ENCODE peak calls at places on chromosomes 3 and 15, in ten cellular contexts. I is prostate gland; Z is tibial nerve; E is PC-3; F is A673; B is esophagus muscularis mucosa; N is effector memory CD4-positive, alpha-beta T cell; W is neural progenitor cell; M is Karpas-422; V is sigmoid colon. L is an unnamed sample. For H3K4me1 and H3K9me3, the result is how much of the 10 kb centered on the place peaks cover.

GRCh38 chr3:57864853-57865252 is 108.7 kb downstream of the SLMAP start:
- DNase-seq in I (no peak), Z (no peak), E (peak), F (peak), B (no peak), N (no peak), W (no peak), M (no peak), V (no peak), L (no peak)

GRCh38 chr3:60580826-60581225 is 670.4 kb downstream of the FHIT start:
- DNase-seq in I (no peak), Z (no peak), E (no peak), F (no peak), B (no peak), N (no peak), W (no peak), M (no peak), V (no peak), L (no peak)

GRCh38 chr15:66016199-66016598 is 146.9 kb downstream of the RAB11A start:
- DNase-seq in I (no peak), Z (no peak), E (no peak), F (no peak), B (no peak), N (no peak), W (no peak), M (no peak), V (no peak), L (no peak)

GRCh38 chr3:190458040-190458439 is 8.3 kb upstream of the TMEM207 start:
- DNase-seq in I (no peak), Z (no peak), E (peak), F (peak), B (no peak), N (no peak), W (no peak), M (no peak), V (no peak), L (no peak)

GRCh38 chr3:38587548-38588131 is 61.8 kb downstream of the SCN5A start:
- DNase-seq in I (no peak), Z (no peak), E (no peak), F (no peak), B (peak), N (no peak), W (no peak), M (no peak), V (no peak), L (no peak)

GRCh38 chr15:30885814-30886213 is 17.9 kb upstream of the FAN1 start:
- DNase-seq in I (no peak), Z (no peak), E (peak), F (no peak), B (no peak), N (no peak), W (peak), M (no peak), V (no peak), L (no peak)

GRCh38 chr15:90885432-90886290 is 1.4 kb downstream of the FES start:
- DNase-seq in I (peak), Z (peak), E (peak), F (peak), B (peak), N (peak), W (peak), M (peak), V (peak), L (peak)

GRCh38 chr3:55206000-55206399 is 278.1 kb upstream of the LRTM1 start:
- DNase-seq in I (no peak), Z (no peak), E (no peak), F (no peak), B (no peak), N (no peak), W (no peak), M (no peak), V (no peak), L (no peak)

GRCh38 chr15:34644061-34644460 is 60.6 kb upstream of the GOLGA8B start:
- DNase-seq in I (no peak), Z (no peak), E (peak), F (peak), B (no peak), N (no peak), W (no peak), M (no peak), V (no peak), L (no peak)

GRCh38 chr3:141367038-141367730 is 1.1 kb upstream of the ZBTB38 start:
- DNase-seq in I (no peak), Z (no peak), E (peak), F (no peak), B (no peak), N (no peak), W (no peak), M (no peak), V (peak), L (no peak)

GRCh38 chr15:77623878-77624524 is 8.7 kb downstream of the LINGO1 start:
- DNase-seq in I (no peak), Z (no peak), E (no peak), F (no peak), B (no peak), N (no peak), W (no peak), M (no peak), V (no peak), L (no peak)

GRCh38 chr3:184672972-184673875 is 38.6 kb downstream of the MAGEF1 start:
- DNase-seq in I (no peak), Z (no peak), E (no peak), F (no peak), B (no peak), N (no peak), W (no peak), M (no peak), V (no peak), L (no peak)

GRCh38 chr3:99114565-99115291 is 213.2 kb upstream of the DCBLD2 start:
- DNase-seq in I (no peak), Z (no peak), E (peak), F (peak), B (no peak), N (no peak), W (peak), M (peak), V (no peak), L (no peak)

GRCh38 chr15:28984421-28985375 is 98.9 kb downstream of the APBA2 start:
- DNase-seq in I (no peak), Z (peak), E (no peak), F (peak), B (peak), N (no peak), W (peak), M (no peak), V (no peak), L (peak)

GRCh38 chr15:90934256-90934948 is 683 bp upstream of the UNC45A start:
- DNase-seq in I (peak), Z (peak), E (peak), F (peak), B (peak), N (peak), W (peak), M (peak), V (peak), L (peak)

GRCh38 chr15:50463423-50464358 is 39.5 kb downstream of the USP8 start:
- DNase-seq in I (no peak), Z (no peak), E (no peak), F (no peak), B (no peak), N (no peak), W (no peak), M (no peak), V (no peak), L (no peak)

GRCh38 chr15:28101983-28102441 is 2.9 kb upstream of the OCA2 start:
- DNase-seq in I (no peak), Z (no peak), E (no peak), F (no peak), B (no peak), N (no peak), W (no peak), M (no peak), V (peak), L (no peak)

GRCh38 chr15:70062321-70062956 is 35.3 kb downstream of the TLE3 start:
- DNase-seq in I (peak), Z (peak), E (peak), F (peak), B (no peak), N (no peak), W (peak), M (no peak), V (peak), L (no peak)

GRCh38 chr15:62625421-62626033 is 417.0 kb upstream of the TPM1 start:
- DNase-seq in I (no peak), Z (no peak), E (no peak), F (no peak), B (no peak), N (no peak), W (no peak), M (no peak), V (no peak), L (no peak)

GRCh38 chr15:88431441-88431840 is 35.7 kb downstream of the MRPL46 start:
- DNase-seq in I (no peak), Z (no peak), E (no peak), F (no peak), B (peak), N (no peak), W (peak), M (no peak), V (no peak), L (no peak)

GRCh38 chr3:107431298-107432012 is 54.2 kb downstream of the CCDC54 start:
- DNase-seq in I (peak), Z (peak), E (peak), F (peak), B (peak), N (peak), W (peak), M (peak), V (peak), L (peak)

GRCh38 chr15:61639491-61639890 is 410.4 kb upstream of the RORA start:
- DNase-seq in I (no peak), Z (no peak), E (no peak), F (no peak), B (no peak), N (no peak), W (no peak), M (no peak), V (no peak), L (no peak)

GRCh38 chr3:39146611-39147373 is 6.6 kb downstream of the CSRNP1 start:
- DNase-seq in I (peak), Z (peak), E (peak), F (peak), B (no peak), N (peak), W (no peak), M (peak), V (peak), L (peak)

GRCh38 chr15:65743637-65744252 is 48.3 kb downstream of the DENND4A start:
- DNase-seq in I (no peak), Z (no peak), E (no peak), F (no peak), B (no peak), N (no peak), W (no peak), M (no peak), V (no peak), L (no peak)

GRCh38 chr3:78041486-78041885 is 1001.6 kb downstream of the ROBO2 start:
- DNase-seq in I (no peak), Z (no peak), E (peak), F (no peak), B (no peak), N (no peak), W (no peak), M (no peak), V (no peak), L (no peak)

GRCh38 chr15:64092864-64093626 is 593 bp downstream of the CIAO2A start:
- DNase-seq in I (peak), Z (no peak), E (peak), F (peak), B (no peak), N (no peak), W (peak), M (peak), V (no peak), L (peak)

GRCh38 chr15:27176785-27177406 is 205.9 kb downstream of the GABRG3 start:
- DNase-seq in I (no peak), Z (no peak), E (no peak), F (no peak), B (no peak), N (no peak), W (no peak), M (no peak), V (no peak), L (no peak)

GRCh38 chr3:48600711-48601621 is 5.8 kb upstream of the COL7A1 start:
- DNase-seq in I (no peak), Z (no peak), E (no peak), F (no peak), B (no peak), N (no peak), W (no peak), M (no peak), V (no peak), L (no peak)

GRCh38 chr3:48599077-48599501 is 4.0 kb upstream of the COL7A1 start:
- DNase-seq in I (peak), Z (no peak), E (peak), F (no peak), B (no peak), N (no peak), W (no peak), M (no peak), V (no peak), L (no peak)

GRCh38 chr3:48598323-48599076 is 3.4 kb upstream of the COL7A1 start:
- DNase-seq in I (peak), Z (no peak), E (peak), F (peak), B (no peak), N (no peak), W (no peak), M (no peak), V (no peak), L (no peak)

GRCh38 chr3:48601622-48601994 is 6.5 kb upstream of the COL7A1 start:
- DNase-seq in I (peak), Z (no peak), E (no peak), F (no peak), B (no peak), N (no peak), W (no peak), M (no peak), V (no peak), L (no peak)

DNA sequence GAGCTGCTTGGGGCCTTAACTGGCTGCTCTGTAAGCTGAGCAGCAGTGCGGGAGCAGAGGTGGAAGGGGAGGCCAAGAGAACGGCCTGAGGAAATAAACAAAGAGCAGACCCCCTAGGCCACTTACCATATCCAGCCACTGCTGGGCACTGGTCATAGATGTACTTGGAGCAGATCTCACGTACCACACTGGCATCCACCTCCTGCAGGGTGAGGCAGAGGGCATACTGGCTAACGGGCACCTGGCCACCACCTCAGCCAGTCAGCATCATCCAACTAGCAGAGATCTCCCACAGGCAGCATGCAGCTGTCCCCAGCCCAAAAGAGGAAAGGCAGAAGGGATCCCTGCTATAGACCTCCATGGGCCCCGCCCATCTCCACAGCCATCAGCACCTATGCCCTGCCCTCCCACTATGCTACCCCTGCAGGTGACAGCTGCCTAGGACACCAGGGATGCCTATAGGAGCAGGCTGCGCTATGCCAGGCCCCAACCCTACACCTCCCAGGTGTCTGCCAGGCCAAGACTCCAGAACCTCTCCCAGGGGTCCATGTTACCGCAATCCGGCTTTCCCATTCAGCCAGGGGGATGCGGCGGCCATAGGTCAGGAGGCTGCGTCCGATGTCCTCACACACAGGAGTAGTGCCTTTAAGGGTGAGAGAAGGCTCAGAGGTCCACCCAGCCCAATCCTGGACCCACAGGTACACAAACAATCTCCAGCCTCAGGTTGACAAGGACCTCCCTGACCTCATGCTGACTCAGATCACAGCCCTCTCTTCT is 4.6 kb upstream of the COL7A1 start:
- DNase-seq in I (no peak), Z (no peak), E (no peak), F (no peak), B (no peak), N (no peak), W (no peak), M (no peak), V (no peak), L (no peak)
- H3K4me1 ChIP-seq in I (under half), Z (under half), E (half or more), F (under half), B (under half), N (under half), W (under half), M (under half), V (under half), L (under half)

DNA sequence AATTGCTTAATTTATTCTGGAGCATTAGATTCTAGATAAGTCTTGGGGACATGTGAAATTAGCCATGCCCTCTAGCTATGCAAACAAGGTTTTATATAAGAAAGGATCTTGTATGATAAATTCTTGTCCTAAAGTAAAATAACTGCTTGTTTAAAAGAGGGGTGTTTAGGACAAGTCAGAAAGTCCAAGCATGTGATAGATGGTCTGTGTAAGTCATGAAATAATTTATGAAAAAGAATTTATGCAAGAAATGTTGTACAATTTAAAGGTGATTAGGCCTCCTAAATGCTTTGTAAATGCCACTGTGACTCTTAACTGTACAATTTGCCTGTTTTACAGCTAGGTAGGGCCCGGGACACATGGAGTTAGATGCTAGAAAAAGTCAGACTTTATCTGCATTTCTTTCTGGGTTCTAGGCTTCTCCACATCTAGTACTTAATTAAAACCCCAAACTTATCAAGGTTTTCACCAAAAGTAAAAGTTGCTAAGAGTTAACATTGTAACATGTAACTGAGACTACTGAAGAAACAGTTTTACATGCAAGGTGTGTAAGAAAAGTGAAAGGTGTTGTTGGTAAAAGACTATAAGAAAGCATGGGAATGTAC is 13.2 kb downstream of the LINS1 start:
- DNase-seq in I (no peak), Z (no peak), E (peak), F (peak), B (no peak), N (no peak), W (peak), M (peak), V (no peak), L (no peak)
- H3K9me3 ChIP-seq in I (under half), Z (under half), E (under half), F (under half), B (under half), N (under half), W (under half), M (under half), V (under half), L (under half)

DNA sequence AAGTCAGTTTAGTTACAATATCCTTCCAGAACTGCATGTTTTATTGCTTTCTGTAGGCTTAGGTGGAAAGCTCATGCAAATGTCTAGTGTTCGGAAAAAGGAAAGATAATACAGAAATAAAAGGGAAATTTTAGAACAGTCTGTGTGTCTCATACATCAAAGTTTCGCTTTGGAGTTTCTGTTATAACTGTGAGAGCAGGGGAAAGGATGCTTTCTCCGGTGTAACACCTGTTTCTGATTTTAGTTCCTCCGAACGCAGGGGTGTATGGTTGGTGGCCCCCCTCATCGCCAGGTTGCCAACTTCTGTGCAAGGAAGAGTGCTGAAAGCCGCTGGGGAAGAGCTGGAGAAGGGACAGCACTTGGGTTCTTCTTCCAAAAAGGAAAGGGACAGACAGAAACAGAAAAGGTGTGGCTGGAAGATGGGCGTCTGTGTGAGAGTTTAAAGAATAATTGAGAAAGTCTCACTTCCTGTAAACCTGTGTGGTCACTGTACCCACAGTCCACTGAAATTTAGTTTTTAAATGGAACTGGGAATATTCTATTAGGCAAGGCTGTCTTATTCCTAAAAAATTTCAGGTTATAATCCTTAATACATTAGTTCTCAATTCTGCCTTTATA is 6.7 kb downstream of the P2RY12 start:
- DNase-seq in I (no peak), Z (no peak), E (no peak), F (no peak), B (no peak), N (no peak), W (no peak), M (no peak), V (no peak), L (no peak)
- H3K4me1 ChIP-seq in I (under half), Z (under half), E (under half), F (under half), B (under half), N (under half), W (under half), M (half or more), V (under half), L (under half)

GRCh38 chr15:25224396-25224795 is 214.4 kb downstream of the UBE3A start:
- DNase-seq in I (no peak), Z (no peak), E (no peak), F (no peak), B (no peak), N (no peak), W (no peak), M (no peak), V (no peak), L (no peak)
- H3K9me3 ChIP-seq in I (under half), Z (half or more), E (under half), F (half or more), B (under half), N (under half), W (under half), M (under half), V (under half), L (under half)

DNA sequence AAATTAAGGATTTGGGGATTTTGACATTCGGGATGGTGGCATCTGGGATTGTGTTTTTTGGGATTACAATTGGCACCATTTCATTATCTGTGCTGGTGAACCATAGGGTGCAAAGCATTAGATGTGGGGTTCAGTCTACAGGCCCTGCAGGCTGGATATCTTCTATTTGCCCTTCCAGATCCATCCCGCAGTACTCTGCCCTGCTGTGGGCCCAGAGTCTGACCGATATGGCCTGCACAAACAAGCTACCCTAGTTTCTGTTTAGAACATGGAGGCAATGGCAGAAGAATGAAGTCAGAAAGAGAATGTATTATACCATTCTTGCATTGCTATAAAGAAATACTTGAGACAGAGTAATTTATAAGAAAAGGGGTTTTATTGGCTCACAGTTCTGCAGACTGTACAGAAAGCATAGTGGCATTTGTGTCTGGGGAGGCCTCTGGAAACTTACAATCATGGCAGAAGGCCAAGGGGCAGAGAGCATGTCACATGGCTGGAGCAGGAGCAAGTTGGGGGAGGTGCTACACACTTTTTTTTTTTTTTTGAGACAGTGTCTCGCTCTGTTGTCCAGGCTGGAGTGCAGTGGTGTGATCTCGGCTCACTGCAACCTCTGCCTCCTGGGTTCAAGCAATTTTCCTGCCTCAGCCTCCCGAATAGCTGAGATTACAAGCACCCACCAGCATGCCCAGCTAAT is 93.7 kb downstream of the NCEH1 start:
- DNase-seq in I (no peak), Z (no peak), E (no peak), F (no peak), B (peak), N (no peak), W (no peak), M (no peak), V (no peak), L (no peak)
- H3K4me1 ChIP-seq in I (under half), Z (under half), E (under half), F (under half), B (under half), N (under half), W (under half), M (under half), V (under half), L (under half)

GRCh38 chr3:31652296-31652695 is 119.6 kb downstream of the STT3B start:
- DNase-seq in I (no peak), Z (no peak), E (no peak), F (no peak), B (no peak), N (no peak), W (no peak), M (no peak), V (no peak), L (no peak)
- H3K9me3 ChIP-seq in I (under half), Z (half or more), E (under half), F (half or more), B (half or more), N (half or more), W (under half), M (under half), V (under half), L (half or more)